ENCODE peak calls at places on chromosomes 3 and 15, in nine cellular contexts. One of them, this sample, is unnamed.
A peak's percentile ranks its signal among the peaks of the same experiment; 100 is the strongest.

GRCh38 chr3:171755015-171755589 is 55.2 kb downstream of the PLD1 start:
- DNase-seq in cardiac muscle cell: no peak
- DNase-seq in NCI-H460: no peak
- DNase-seq in right atrium auricular region: no peak
- DNase-seq in GM12865: peak; percentile 63
- DNase-seq in SK-N-DZ: no peak
- DNase-seq in substantia nigra: no peak
- DNase-seq in ELR: no peak
- DNase-seq in heart right ventricle: no peak
- DNase-seq in this sample: no peak

GRCh38 chr3:126961791-126962461 is 21.0 kb upstream of the PLXNA1 start:
- DNase-seq in cardiac muscle cell: no peak
- DNase-seq in right atrium auricular region: no peak
- DNase-seq in ELR: no peak
- DNase-seq in SK-N-DZ: no peak
- DNase-seq in substantia nigra: no peak
- DNase-seq in GM12865: no peak
- DNase-seq in heart right ventricle: peak; percentile 28
- DNase-seq in NCI-H460: no peak
- DNase-seq in this sample: no peak

GRCh38 chr15:47246317-47246716 is 471.0 kb upstream of the SEMA6D start:
- DNase-seq in right atrium auricular region: no peak
- DNase-seq in heart right ventricle: no peak
- DNase-seq in GM12865: no peak
- DNase-seq in ELR: no peak
- DNase-seq in NCI-H460: no peak
- DNase-seq in SK-N-DZ: no peak
- DNase-seq in cardiac muscle cell: no peak
- DNase-seq in substantia nigra: no peak
- DNase-seq in this sample: no peak

GRCh38 chr3:58111513-58112184 is 99.1 kb downstream of the DNASE1L3 start:
- DNase-seq in NCI-H460: no peak
- DNase-seq in SK-N-DZ: no peak
- DNase-seq in heart right ventricle: no peak
- DNase-seq in cardiac muscle cell: no peak
- DNase-seq in ELR: no peak
- DNase-seq in GM12865: peak; percentile 77
- DNase-seq in right atrium auricular region: no peak
- DNase-seq in substantia nigra: no peak
- DNase-seq in this sample: no peak

GRCh38 chr3:127618891-127619290 is 10.1 kb upstream of the PODXL2 start:
- DNase-seq in NCI-H460: no peak
- DNase-seq in cardiac muscle cell: no peak
- DNase-seq in ELR: no peak
- DNase-seq in substantia nigra: no peak
- DNase-seq in SK-N-DZ: no peak
- DNase-seq in GM12865: no peak
- DNase-seq in heart right ventricle: no peak
- DNase-seq in right atrium auricular region: no peak
- DNase-seq in this sample: no peak

GRCh38 chr3:49794431-49794830 is 5.2 kb downstream of the CDHR4 start:
- DNase-seq in substantia nigra: no peak
- DNase-seq in heart right ventricle: no peak
- DNase-seq in GM12865: no peak
- DNase-seq in cardiac muscle cell: no peak
- DNase-seq in NCI-H460: no peak
- DNase-seq in SK-N-DZ: no peak
- DNase-seq in right atrium auricular region: no peak
- DNase-seq in ELR: no peak
- DNase-seq in this sample: no peak

GRCh38 chr15:82072926-82073537 is 27.2 kb upstream of the MEX3B start:
- DNase-seq in NCI-H460: no peak
- DNase-seq in substantia nigra: no peak
- DNase-seq in cardiac muscle cell: no peak
- DNase-seq in heart right ventricle: no peak
- DNase-seq in right atrium auricular region: no peak
- DNase-seq in ELR: no peak
- DNase-seq in SK-N-DZ: no peak
- DNase-seq in GM12865: no peak
- DNase-seq in this sample: no peak

GRCh38 chr3:113285226-113285625 is 73.9 kb downstream of the BOC start:
- DNase-seq in substantia nigra: no peak
- DNase-seq in NCI-H460: no peak
- DNase-seq in heart right ventricle: no peak
- DNase-seq in GM12865: no peak
- DNase-seq in right atrium auricular region: no peak
- DNase-seq in SK-N-DZ: no peak
- DNase-seq in ELR: no peak
- DNase-seq in cardiac muscle cell: no peak
- DNase-seq in this sample: no peak

GRCh38 chr3:55488398-55489055 is 1.4 kb upstream of the WNT5A start:
- DNase-seq in cardiac muscle cell: peak; percentile 81
- DNase-seq in SK-N-DZ: no peak
- DNase-seq in NCI-H460: peak; percentile 43
- DNase-seq in GM12865: peak; percentile 76
- DNase-seq in substantia nigra: peak; percentile 74
- DNase-seq in right atrium auricular region: no peak
- DNase-seq in ELR: peak; percentile 88
- DNase-seq in heart right ventricle: peak; percentile 56
- DNase-seq in this sample: peak; percentile 71

GRCh38 chr3:123138819-123139517 is 62.8 kb upstream of the SEC22A start:
- DNase-seq in NCI-H460: no peak
- DNase-seq in SK-N-DZ: peak; percentile 90
- DNase-seq in GM12865: no peak
- DNase-seq in heart right ventricle: no peak
- DNase-seq in ELR: no peak
- DNase-seq in right atrium auricular region: no peak
- DNase-seq in substantia nigra: no peak
- DNase-seq in cardiac muscle cell: peak; percentile 27
- DNase-seq in this sample: no peak

GRCh38 chr3:52286777-52287110 is 884 bp upstream of the GLYCTK start:
- DNase-seq in right atrium auricular region: no peak
- DNase-seq in NCI-H460: no peak
- DNase-seq in SK-N-DZ: no peak
- DNase-seq in substantia nigra: no peak
- DNase-seq in GM12865: no peak
- DNase-seq in heart right ventricle: no peak
- DNase-seq in ELR: no peak
- DNase-seq in cardiac muscle cell: peak; percentile 84
- DNase-seq in this sample: no peak

GRCh38 chr15:42994546-42994945 is 74.0 kb upstream of the TTBK2 start:
- DNase-seq in right atrium auricular region: no peak
- DNase-seq in NCI-H460: no peak
- DNase-seq in SK-N-DZ: no peak
- DNase-seq in GM12865: no peak
- DNase-seq in heart right ventricle: no peak
- DNase-seq in cardiac muscle cell: peak; percentile 60
- DNase-seq in ELR: peak; percentile 76
- DNase-seq in substantia nigra: no peak
- DNase-seq in this sample: no peak

GRCh38 chr15:55703873-55704285 is 39.1 kb downstream of the PRTG start:
- DNase-seq in right atrium auricular region: no peak
- DNase-seq in cardiac muscle cell: peak; percentile 34
- DNase-seq in SK-N-DZ: no peak
- DNase-seq in ELR: peak; percentile 25
- DNase-seq in NCI-H460: no peak
- DNase-seq in substantia nigra: no peak
- DNase-seq in heart right ventricle: no peak
- DNase-seq in GM12865: peak; percentile 22
- DNase-seq in this sample: no peak

GRCh38 chr15:63504979-63505841 is 817 bp downstream of the USP3 start:
- DNase-seq in GM12865: peak; percentile 83
- DNase-seq in substantia nigra: peak; percentile 51
- DNase-seq in cardiac muscle cell: peak; percentile 52
- DNase-seq in right atrium auricular region: no peak
- DNase-seq in NCI-H460: no peak
- DNase-seq in ELR: peak; percentile 76
- DNase-seq in heart right ventricle: peak; percentile 42
- DNase-seq in SK-N-DZ: peak; percentile 60
- DNase-seq in this sample: peak; percentile 79

GRCh38 chr3:52847726-52848125 is 12.9 kb upstream of the MUSTN1 start:
- DNase-seq in heart right ventricle: no peak
- DNase-seq in SK-N-DZ: no peak
- DNase-seq in NCI-H460: no peak
- DNase-seq in substantia nigra: no peak
- DNase-seq in ELR: no peak
- DNase-seq in GM12865: no peak
- DNase-seq in right atrium auricular region: no peak
- DNase-seq in cardiac muscle cell: no peak
- DNase-seq in this sample: no peak

GRCh38 chr3:115814778-115815380 is 191.6 kb downstream of the GAP43 start:
- DNase-seq in ELR: peak; percentile 83
- DNase-seq in SK-N-DZ: peak; percentile 79
- DNase-seq in cardiac muscle cell: peak; percentile 79
- DNase-seq in right atrium auricular region: peak; percentile 86
- DNase-seq in substantia nigra: peak; percentile 53
- DNase-seq in heart right ventricle: peak; percentile 68
- DNase-seq in GM12865: peak; percentile 46
- DNase-seq in NCI-H460: peak; percentile 64
- DNase-seq in this sample: peak; percentile 84

GRCh38 chr3:195183071-195183776 is 87.7 kb downstream of the XXYLT1 start:
- DNase-seq in SK-N-DZ: peak; percentile 28
- DNase-seq in NCI-H460: no peak
- DNase-seq in substantia nigra: no peak
- DNase-seq in heart right ventricle: no peak
- DNase-seq in GM12865: no peak
- DNase-seq in right atrium auricular region: no peak
- DNase-seq in ELR: no peak
- DNase-seq in cardiac muscle cell: no peak
- DNase-seq in this sample: no peak

GRCh38 chr3:124281453-124282316 is 289.8 kb upstream of the ROPN1 start:
- DNase-seq in GM12865: peak; percentile 45
- DNase-seq in ELR: peak; percentile 65
- DNase-seq in cardiac muscle cell: peak; percentile 71
- DNase-seq in right atrium auricular region: no peak
- DNase-seq in SK-N-DZ: peak; percentile 23
- DNase-seq in heart right ventricle: peak; percentile 56
- DNase-seq in NCI-H460: peak; percentile 40
- DNase-seq in substantia nigra: no peak
- DNase-seq in this sample: no peak

GRCh38 chr3:15803913-15804312 is 6.1 kb upstream of the ANKRD28 start:
- DNase-seq in SK-N-DZ: no peak
- DNase-seq in ELR: no peak
- DNase-seq in cardiac muscle cell: no peak
- DNase-seq in substantia nigra: no peak
- DNase-seq in heart right ventricle: no peak
- DNase-seq in GM12865: no peak
- DNase-seq in NCI-H460: no peak
- DNase-seq in right atrium auricular region: no peak
- DNase-seq in this sample: no peak

GRCh38 chr3:130395916-130396315 is 50.4 kb downstream of the COL6A5 start:
- DNase-seq in cardiac muscle cell: peak; percentile 79
- DNase-seq in right atrium auricular region: no peak
- DNase-seq in SK-N-DZ: no peak
- DNase-seq in heart right ventricle: no peak
- DNase-seq in GM12865: no peak
- DNase-seq in NCI-H460: no peak
- DNase-seq in substantia nigra: no peak
- DNase-seq in ELR: peak; percentile 30
- DNase-seq in this sample: no peak

GRCh38 chr3:3065876-3066275 is 44.3 kb downstream of the IL5RA start:
- DNase-seq in SK-N-DZ: no peak
- DNase-seq in ELR: no peak
- DNase-seq in right atrium auricular region: no peak
- DNase-seq in heart right ventricle: no peak
- DNase-seq in substantia nigra: no peak
- DNase-seq in GM12865: no peak
- DNase-seq in cardiac muscle cell: peak; percentile 54
- DNase-seq in NCI-H460: peak; percentile 1
- DNase-seq in this sample: no peak